ENCODE peak calls at places on chromosome 3, in ten cellular contexts. K is effector memory CD8-positive, alpha-beta T cell; C is left lung; L is natural killer cell; V is CD4-positive, alpha-beta T cell; H is SK-N-SH treated with all-trans-retinoic acid at 6 μM for 48 hours; Z is left cardiac atrium; U is activated naive CD8-positive, alpha-beta T cell treated with anti-CD3 and anti-CD28 coated beads, Interleukin-2, amount 10 ng/mL, durations not matched to agents 7 days and 5 days; Y is HepG2; T is foreskin keratinocyte. G is an unnamed sample.

GRCh38 chr3:50519471-50520089 is 16.1 kb upstream of the CACNA2D2 start:
- ATAC-seq in K (peak; percentile 89), C (peak; percentile 80), L (peak; percentile 81), V (peak; percentile 93), H (peak; percentile 83), Z (no peak), U (peak; percentile 82), Y (peak; percentile 70), T (peak; percentile 67), G (peak; percentile 74)

GRCh38 chr3:4696266-4696665 is 203.1 kb downstream of the ITPR1 start:
- ATAC-seq in K (no peak), C (no peak), L (no peak), V (no peak), H (no peak), Z (no peak), U (no peak), Y (no peak), T (no peak), G (no peak)

GRCh38 chr3:129482721-129483120 is 42.7 kb downstream of the IFT122 start:
- ATAC-seq in K (no peak), C (no peak), L (no peak), V (no peak), H (no peak), Z (no peak), U (no peak), Y (peak; percentile 34), T (no peak), G (no peak)

GRCh38 chr3:57820479-57820878 is 64.4 kb downstream of the SLMAP start:
- ATAC-seq in K (no peak), C (no peak), L (no peak), V (no peak), H (no peak), Z (no peak), U (no peak), Y (peak; percentile 86), T (peak; percentile 25), G (no peak)

GRCh38 chr3:185555101-185555501 is 2.7 kb upstream of the LIPH start:
- ATAC-seq in K (no peak), C (no peak), L (no peak), V (no peak), H (no peak), Z (no peak), U (no peak), Y (peak; percentile 29), T (no peak), G (no peak)

GRCh38 chr3:120393252-120393651 is 44.1 kb upstream of the LRRC58 start:
- ATAC-seq in K (no peak), C (no peak), L (no peak), V (no peak), H (no peak), Z (peak; percentile 32), U (no peak), Y (no peak), T (no peak), G (no peak)

GRCh38 chr3:156688849-156689452 is 14.6 kb downstream of the TIPARP start:
- ATAC-seq in K (no peak), C (no peak), L (no peak), V (no peak), H (no peak), Z (no peak), U (no peak), Y (no peak), T (no peak), G (no peak)

GRCh38 chr3:42935472-42935871 is 29.5 kb downstream of the ZNF662 start:
- ATAC-seq in K (no peak), C (no peak), L (no peak), V (peak; percentile 71), H (no peak), Z (no peak), U (no peak), Y (no peak), T (no peak), G (no peak)

GRCh38 chr3:46954178-46954577 is 22.4 kb downstream of the CCDC12 start:
- ATAC-seq in K (no peak), C (no peak), L (no peak), V (no peak), H (peak; percentile 8), Z (no peak), U (peak; percentile 14), Y (no peak), T (no peak), G (no peak)

GRCh38 chr3:166199491-166199890 is 362.3 kb upstream of the BCHE start:
- ATAC-seq in K (no peak), C (no peak), L (no peak), V (no peak), H (no peak), Z (no peak), U (no peak), Y (no peak), T (no peak), G (no peak)

GRCh38 chr3:129486057-129487035 is 42.1 kb upstream of the RHO start:
- ATAC-seq in K (no peak), C (peak; percentile 49), L (no peak), V (no peak), H (no peak), Z (no peak), U (no peak), Y (no peak), T (no peak), G (no peak)

GRCh38 chr3:179882322-179882721 is 154.4 kb downstream of the PEX5L start:
- ATAC-seq in K (no peak), C (no peak), L (no peak), V (no peak), H (no peak), Z (no peak), U (no peak), Y (no peak), T (no peak), G (no peak)

GRCh38 chr3:136728434-136728833 is 23.7 kb downstream of the STAG1 start:
- ATAC-seq in K (peak; percentile 93), C (no peak), L (peak; percentile 81), V (peak; percentile 44), H (peak; percentile 26), Z (no peak), U (peak; percentile 26), Y (no peak), T (no peak), G (peak; percentile 36)

GRCh38 chr3:177085784-177086183 is 111.5 kb downstream of the TBL1XR1 start:
- ATAC-seq in K (no peak), C (no peak), L (no peak), V (no peak), H (no peak), Z (no peak), U (no peak), Y (no peak), T (no peak), G (no peak)

GRCh38 chr3:138687236-138687635 is 78.7 kb downstream of the FAIM start:
- ATAC-seq in K (no peak), C (no peak), L (no peak), V (no peak), H (peak; percentile 36), Z (no peak), U (no peak), Y (no peak), T (peak; percentile 64), G (no peak)

GRCh38 chr3:183301937-183302580 is 49.0 kb downstream of the B3GNT5 start:
- ATAC-seq in K (no peak), C (no peak), L (peak; percentile 68), V (no peak), H (no peak), Z (no peak), U (peak; percentile 69), Y (no peak), T (peak; percentile 45), G (peak; percentile 75)

GRCh38 chr3:10400050-10400748 is 79.3 kb upstream of the SEC13 start:
- ATAC-seq in K (no peak), C (no peak), L (no peak), V (no peak), H (no peak), Z (no peak), U (no peak), Y (no peak), T (no peak), G (no peak)

GRCh38 chr3:10223676-10224639 is 24.3 kb upstream of the TATDN2 start:
- ATAC-seq in K (peak; percentile 82), C (no peak), L (peak; percentile 75), V (peak; percentile 52), H (no peak), Z (no peak), U (peak; percentile 73), Y (peak; percentile 35), T (no peak), G (peak; percentile 57)

GRCh38 chr3:45318712-45319111 is 69.7 kb upstream of the LARS2 start:
- ATAC-seq in K (no peak), C (no peak), L (no peak), V (no peak), H (no peak), Z (no peak), U (no peak), Y (no peak), T (no peak), G (no peak)

GRCh38 chr3:133040696-133041523 is 2.7 kb downstream of the TMEM108 start:
- ATAC-seq in K (no peak), C (peak; percentile 75), L (no peak), V (no peak), H (peak; percentile 77), Z (peak; percentile 76), U (no peak), Y (peak; percentile 95), T (peak; percentile 85), G (peak; percentile 82)

GRCh38 chr3:128492353-128493220 is at the start of gene GATA2:
- ATAC-seq in K (peak; percentile 27), C (no peak), L (peak; percentile 9), V (peak; percentile 28), H (no peak), Z (peak; percentile 4), U (peak; percentile 27), Y (peak; percentile 46), T (no peak), G (no peak)

GRCh38 chr3:167820114-167820865 is 84.8 kb downstream of the SERPINI1 start:
- ATAC-seq in K (no peak), C (no peak), L (no peak), V (no peak), H (no peak), Z (no peak), U (no peak), Y (peak; percentile 89), T (peak; percentile 14), G (no peak)

GRCh38 chr3:48320994-48321393 is 12.5 kb downstream of the SPINK8 start:
- ATAC-seq in K (no peak), C (no peak), L (no peak), V (peak; percentile 46), H (no peak), Z (no peak), U (peak; percentile 67), Y (no peak), T (no peak), G (no peak)

GRCh38 chr3:42148086-42148842 is 57.1 kb downstream of the TRAK1 start:
- ATAC-seq in K (no peak), C (no peak), L (peak; percentile 36), V (no peak), H (no peak), Z (no peak), U (peak; percentile 39), Y (no peak), T (no peak), G (no peak)

GRCh38 chr3:129616713-129617112 is 10.2 kb upstream of the PLXND1 start:
- ATAC-seq in K (no peak), C (peak; percentile 45), L (no peak), V (no peak), H (no peak), Z (peak; percentile 48), U (no peak), Y (no peak), T (peak; percentile 10), G (no peak)

GRCh38 chr3:24101676-24102168 is 156.6 kb downstream of the NR1D2 start:
- ATAC-seq in K (no peak), C (peak; percentile 48), L (no peak), V (no peak), H (no peak), Z (no peak), U (no peak), Y (peak; percentile 11), T (peak; percentile 58), G (no peak)

GRCh38 chr3:191721983-191722382 is 261.0 kb downstream of the PYDC2 start:
- ATAC-seq in K (no peak), C (no peak), L (no peak), V (no peak), H (no peak), Z (no peak), U (no peak), Y (peak; percentile 72), T (peak; percentile 78), G (peak; percentile 57)

GRCh38 chr3:36380171-36381031 is at the start of gene STAC:
- ATAC-seq in K (no peak), C (peak; percentile 97), L (peak; percentile 58), V (no peak), H (peak; percentile 85), Z (peak; percentile 57), U (peak; percentile 86), Y (peak; percentile 80), T (peak; percentile 85), G (peak; percentile 61)

G was measured in esophagus mucosa.